ENCODE peak calls at places on chromosomes 6 and 20, in seven cellular contexts. Y is Right ventricle myocardium superior, N is posterior cingulate gyrus, D is mesendoderm, J is mucosa of gallbladder, C is AG08396, G is NCI-H524. P is an unnamed sample.

GRCh38 chr20:6993016-6993415 is 225.5 kb downstream of the BMP2 start:
- DNase-seq in Y (no peak), N (no peak), D (no peak), J (no peak), C (no peak), G (no peak), P (no peak)

GRCh38 chr6:169669889-169670288 is 31.9 kb downstream of the WDR27 start:
- DNase-seq in Y (no peak), N (no peak), D (no peak), J (no peak), C (no peak), G (no peak), P (no peak)

GRCh38 chr20:23255658-23256385 is 94.8 kb upstream of the NXT1 start:
- DNase-seq in Y (no peak), N (no peak), D (no peak), J (no peak), C (peak), G (no peak), P (no peak)

GRCh38 chr6:24865161-24865560 is 66.4 kb upstream of the ARMH2 start:
- DNase-seq in Y (no peak), N (no peak), D (no peak), J (peak), C (no peak), G (peak), P (peak)

GRCh38 chr6:17276766-17277165 is 4.4 kb upstream of the RBM24 start:
- DNase-seq in Y (no peak), N (no peak), D (no peak), J (no peak), C (no peak), G (no peak), P (no peak)

GRCh38 chr6:147099974-147100373 is 104.2 kb upstream of the STXBP5 start:
- DNase-seq in Y (no peak), N (no peak), D (no peak), J (no peak), C (peak), G (no peak), P (no peak)

GRCh38 chr6:15399651-15400470 is 154.0 kb downstream of the JARID2 start:
- DNase-seq in Y (peak), N (peak), D (peak), J (peak), C (peak), G (peak), P (peak)

GRCh38 chr6:52697903-52698302 is 27.0 kb downstream of the TMEM14A start:
- DNase-seq in Y (no peak), N (no peak), D (peak), J (no peak), C (no peak), G (no peak), P (no peak)

GRCh38 chr6:30091577-30092381 is 16.2 kb upstream of the RNF39 start:
- DNase-seq in Y (no peak), N (no peak), D (peak), J (peak), C (peak), G (no peak), P (no peak)

GRCh38 chr6:12608016-12608860 is 108.3 kb upstream of the PHACTR1 start:
- DNase-seq in Y (no peak), N (no peak), D (no peak), J (no peak), C (no peak), G (no peak), P (no peak)

GRCh38 chr6:1022719-1023118 is 289.2 kb upstream of the FOXQ1 start:
- DNase-seq in Y (no peak), N (no peak), D (no peak), J (no peak), C (no peak), G (no peak), P (no peak)

GRCh38 chr20:48944663-48945297 is 23.3 kb downstream of the ARFGEF2 start:
- DNase-seq in Y (no peak), N (no peak), D (no peak), J (no peak), C (no peak), G (peak), P (no peak)

GRCh38 chr6:112332274-112332673 is 14.9 kb upstream of the RFPL4B start:
- DNase-seq in Y (no peak), N (no peak), D (no peak), J (no peak), C (no peak), G (no peak), P (no peak)